ENCODE peak calls at places on chromosomes 3 and 15, in five cellular contexts. B is NCI-H1092, C is HEK293T, R is uterus, I is lower leg skin. U is an unnamed sample.

GRCh38 chr3:150407051-150407817 is 864 bp upstream of the TSC22D2 start:
- DNase-seq in B (no peak), C (no peak), R (no peak), I (no peak), U (no peak)

GRCh38 chr15:28179270-28179669 is 80.2 kb upstream of the OCA2 start:
- DNase-seq in B (no peak), C (no peak), R (no peak), I (no peak), U (no peak)

GRCh38 chr3:63092545-63092944 is 185.6 kb upstream of the SYNPR start:
- DNase-seq in B (no peak), C (no peak), R (no peak), I (no peak), U (no peak)

GRCh38 chr15:95302206-95302605 is 1028.3 kb upstream of the NR2F2 start:
- DNase-seq in B (no peak), C (no peak), R (no peak), I (no peak), U (no peak)

GRCh38 chr15:60673918-60674558 is 195.1 kb upstream of the ICE2 start:
- DNase-seq in B (no peak), C (peak), R (peak), I (peak), U (peak)

GRCh38 chr15:58261368-58261767 is 123.2 kb downstream of the AQP9 start:
- DNase-seq in B (no peak), C (no peak), R (no peak), I (no peak), U (no peak)

GRCh38 chr3:40109641-40110490 is 199.6 kb upstream of the EIF1B start:
- DNase-seq in B (no peak), C (no peak), R (no peak), I (no peak), U (no peak)

GRCh38 chr3:11552289-11553264 is 91.1 kb downstream of the VGLL4 start:
- DNase-seq in B (no peak), C (no peak), R (no peak), I (no peak), U (no peak)

GRCh38 chr15:45378149-45378912 is at the start of gene GATM:
- DNase-seq in B (peak), C (no peak), R (peak), I (peak), U (peak)

GRCh38 chr3:65268411-65268810 is 580.6 kb upstream of the ADAMTS9 start:
- DNase-seq in B (no peak), C (no peak), R (no peak), I (no peak), U (no peak)

GRCh38 chr3:78941587-78941986 is 826.2 kb downstream of the ROBO1 start:
- DNase-seq in B (no peak), C (no peak), R (no peak), I (no peak), U (no peak)

GRCh38 chr3:24254649-24255048 is 240.0 kb downstream of the THRB start:
- DNase-seq in B (no peak), C (no peak), R (no peak), I (no peak), U (no peak)